ENCODE peak calls at places on chromosomes 6 and 20, in seven cellular contexts. One of them, this sample, is unnamed.

GRCh38 chr6:35449287-35449881 is 2.8 kb upstream of the FANCE start:
- DNase-seq in WTC11: no peak
- DNase-seq in RWPE1: peak
- DNase-seq in GM20000: peak
- DNase-seq in heart left ventricle: no peak
- DNase-seq in nephron progenitor cell: peak
- DNase-seq in neural crest cell: no peak
- DNase-seq in this sample: peak

GRCh38 chr6:165819394-165819793 is 156.4 kb upstream of the PDE10A start:
- DNase-seq in WTC11: peak
- DNase-seq in RWPE1: no peak
- DNase-seq in GM20000: no peak
- DNase-seq in heart left ventricle: no peak
- DNase-seq in nephron progenitor cell: peak
- DNase-seq in neural crest cell: no peak
- DNase-seq in this sample: no peak

GRCh38 chr20:16816192-16816591 is 68.0 kb downstream of the OTOR start:
- DNase-seq in WTC11: peak
- DNase-seq in RWPE1: no peak
- DNase-seq in GM20000: no peak
- DNase-seq in heart left ventricle: no peak
- DNase-seq in nephron progenitor cell: no peak
- DNase-seq in neural crest cell: no peak
- DNase-seq in this sample: no peak

GRCh38 chr6:2714359-2714895 is 36.3 kb downstream of the MYLK4 start:
- DNase-seq in WTC11: no peak
- DNase-seq in RWPE1: peak
- DNase-seq in GM20000: no peak
- DNase-seq in heart left ventricle: no peak
- DNase-seq in nephron progenitor cell: no peak
- DNase-seq in neural crest cell: no peak
- DNase-seq in this sample: peak

GRCh38 chr6:26420607-26421235 is 18.6 kb downstream of the BTN3A1 start:
- DNase-seq in WTC11: peak
- DNase-seq in RWPE1: peak
- DNase-seq in GM20000: peak
- DNase-seq in heart left ventricle: no peak
- DNase-seq in nephron progenitor cell: peak
- DNase-seq in neural crest cell: peak
- DNase-seq in this sample: peak

GRCh38 chr6:86477510-86478166 is 459.7 kb upstream of the HTR1E start:
- DNase-seq in WTC11: peak
- DNase-seq in RWPE1: no peak
- DNase-seq in GM20000: no peak
- DNase-seq in heart left ventricle: no peak
- DNase-seq in nephron progenitor cell: peak
- DNase-seq in neural crest cell: no peak
- DNase-seq in this sample: no peak

GRCh38 chr6:71410681-71411080 is 122.1 kb downstream of the OGFRL1 start:
- DNase-seq in WTC11: no peak
- DNase-seq in RWPE1: no peak
- DNase-seq in GM20000: no peak
- DNase-seq in heart left ventricle: no peak
- DNase-seq in nephron progenitor cell: no peak
- DNase-seq in neural crest cell: no peak
- DNase-seq in this sample: no peak

GRCh38 chr6:150764638-150765456 is 100.7 kb upstream of the MTHFD1L start:
- DNase-seq in WTC11: no peak
- DNase-seq in RWPE1: no peak
- DNase-seq in GM20000: no peak
- DNase-seq in heart left ventricle: no peak
- DNase-seq in nephron progenitor cell: no peak
- DNase-seq in neural crest cell: no peak
- DNase-seq in this sample: no peak

GRCh38 chr6:121504227-121504626 is 68.8 kb downstream of the GJA1 start:
- DNase-seq in WTC11: no peak
- DNase-seq in RWPE1: peak
- DNase-seq in GM20000: no peak
- DNase-seq in heart left ventricle: no peak
- DNase-seq in nephron progenitor cell: no peak
- DNase-seq in neural crest cell: no peak
- DNase-seq in this sample: peak

GRCh38 chr20:35306931-35307517 is 14.8 kb upstream of the FAM83C start:
- DNase-seq in WTC11: peak
- DNase-seq in RWPE1: peak
- DNase-seq in GM20000: no peak
- DNase-seq in heart left ventricle: peak
- DNase-seq in nephron progenitor cell: peak
- DNase-seq in neural crest cell: peak
- DNase-seq in this sample: peak

GRCh38 chr6:158752613-158753012 is 66.6 kb downstream of the EZR start:
- DNase-seq in WTC11: no peak
- DNase-seq in RWPE1: no peak
- DNase-seq in GM20000: no peak
- DNase-seq in heart left ventricle: peak
- DNase-seq in nephron progenitor cell: no peak
- DNase-seq in neural crest cell: no peak
- DNase-seq in this sample: no peak

GRCh38 chr6:159110013-159110412 is 59.2 kb upstream of the FNDC1 start:
- DNase-seq in WTC11: peak
- DNase-seq in RWPE1: no peak
- DNase-seq in GM20000: no peak
- DNase-seq in heart left ventricle: no peak
- DNase-seq in nephron progenitor cell: peak
- DNase-seq in neural crest cell: peak
- DNase-seq in this sample: peak

GRCh38 chr20:63350196-63350595 is 11.0 kb downstream of the CHRNA4 start:
- DNase-seq in WTC11: no peak
- DNase-seq in RWPE1: no peak
- DNase-seq in GM20000: no peak
- DNase-seq in heart left ventricle: no peak
- DNase-seq in nephron progenitor cell: no peak
- DNase-seq in neural crest cell: no peak
- DNase-seq in this sample: no peak

GRCh38 chr20:14853079-14853478 is 515.7 kb upstream of the FLRT3 start:
- DNase-seq in WTC11: no peak
- DNase-seq in RWPE1: no peak
- DNase-seq in GM20000: no peak
- DNase-seq in heart left ventricle: no peak
- DNase-seq in nephron progenitor cell: no peak
- DNase-seq in neural crest cell: no peak
- DNase-seq in this sample: no peak

DNA sequence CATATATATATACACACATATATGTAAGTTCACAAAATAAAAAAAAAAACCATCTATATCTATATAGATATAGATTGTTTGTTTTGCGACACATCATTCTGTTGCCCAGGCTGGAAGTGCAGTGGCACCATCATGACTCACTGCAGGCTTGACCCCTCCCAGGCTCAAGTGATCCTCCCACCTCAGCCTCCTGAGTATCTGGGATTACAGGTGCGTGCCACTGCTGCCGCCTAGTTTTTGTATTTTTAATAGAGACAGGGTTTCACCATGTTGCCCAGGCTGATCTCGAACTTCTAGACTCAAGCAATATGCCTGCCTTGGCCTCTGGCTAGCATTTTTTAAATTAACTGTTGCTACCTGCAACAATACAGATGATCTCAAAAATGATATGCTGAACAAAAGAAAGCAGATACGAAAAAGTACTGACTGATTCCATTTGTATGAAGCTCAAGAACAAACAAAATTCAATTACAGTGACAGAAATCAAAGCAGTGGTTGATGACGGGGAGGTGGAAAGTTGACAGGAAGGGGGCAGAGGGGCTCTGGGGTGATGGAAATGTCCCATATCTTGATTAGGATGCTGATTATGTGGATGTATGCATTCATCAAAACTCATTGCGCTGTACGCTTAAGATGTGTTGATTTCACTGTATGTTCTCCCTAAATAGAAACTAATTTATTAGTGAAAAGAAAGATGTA is 49.6 kb downstream of the ATXN1 start:
- DNase-seq in WTC11: no peak
- DNase-seq in RWPE1: no peak
- DNase-seq in GM20000: no peak
- DNase-seq in heart left ventricle: no peak
- DNase-seq in nephron progenitor cell: no peak
- DNase-seq in neural crest cell: no peak
- DNase-seq in this sample: no peak
- TF ChIP-seq CTCF in WTC11: no peak
- TF ChIP-seq CTCF in RWPE1: no peak
- TF ChIP-seq CTCF in GM20000: no peak
- TF ChIP-seq CTCF in heart left ventricle: no peak
- TF ChIP-seq CTCF in nephron progenitor cell: no peak
- TF ChIP-seq CTCF in neural crest cell: no peak
- TF ChIP-seq CTCF in this sample: no peak

GRCh38 chr6:49969588-49969987 is at the start of gene DEFB113:
- DNase-seq in WTC11: no peak
- DNase-seq in RWPE1: no peak
- DNase-seq in GM20000: no peak
- DNase-seq in heart left ventricle: no peak
- DNase-seq in nephron progenitor cell: no peak
- DNase-seq in neural crest cell: no peak
- DNase-seq in this sample: no peak

GRCh38 chr6:49966334-49966733 is 2.4 kb upstream of the DEFB114 start:
- DNase-seq in WTC11: no peak
- DNase-seq in RWPE1: no peak
- DNase-seq in GM20000: no peak
- DNase-seq in heart left ventricle: no peak
- DNase-seq in nephron progenitor cell: no peak
- DNase-seq in neural crest cell: no peak
- DNase-seq in this sample: no peak

GRCh38 chr6:49966823-49967222 is 2.6 kb downstream of the DEFB113 start:
- DNase-seq in WTC11: no peak
- DNase-seq in RWPE1: no peak
- DNase-seq in GM20000: no peak
- DNase-seq in heart left ventricle: no peak
- DNase-seq in nephron progenitor cell: no peak
- DNase-seq in neural crest cell: no peak
- DNase-seq in this sample: no peak

GRCh38 chr6:49958180-49958579 is 5.8 kb downstream of the DEFB114 start:
- DNase-seq in WTC11: no peak
- DNase-seq in RWPE1: no peak
- DNase-seq in GM20000: no peak
- DNase-seq in heart left ventricle: no peak
- DNase-seq in nephron progenitor cell: no peak
- DNase-seq in neural crest cell: no peak
- DNase-seq in this sample: no peak

GRCh38 chr6:49964064-49964463 is at the start of gene DEFB114:
- DNase-seq in WTC11: no peak
- DNase-seq in RWPE1: no peak
- DNase-seq in GM20000: no peak
- DNase-seq in heart left ventricle: no peak
- DNase-seq in nephron progenitor cell: no peak
- DNase-seq in neural crest cell: no peak
- DNase-seq in this sample: no peak
- TF ChIP-seq CTCF in WTC11: no peak
- TF ChIP-seq CTCF in RWPE1: no peak
- TF ChIP-seq CTCF in GM20000: no peak
- TF ChIP-seq CTCF in heart left ventricle: no peak
- TF ChIP-seq CTCF in nephron progenitor cell: no peak
- TF ChIP-seq CTCF in neural crest cell: no peak
- TF ChIP-seq CTCF in this sample: no peak

GRCh38 chr6:70241031-70241430 is 61.9 kb downstream of the COL9A1 start:
- DNase-seq in WTC11: no peak
- DNase-seq in RWPE1: no peak
- DNase-seq in GM20000: no peak
- DNase-seq in heart left ventricle: no peak
- DNase-seq in nephron progenitor cell: no peak
- DNase-seq in neural crest cell: no peak
- DNase-seq in this sample: no peak

GRCh38 chr6:70246118-70246517 is 56.8 kb downstream of the COL9A1 start:
- DNase-seq in WTC11: no peak
- DNase-seq in RWPE1: no peak
- DNase-seq in GM20000: no peak
- DNase-seq in heart left ventricle: no peak
- DNase-seq in nephron progenitor cell: no peak
- DNase-seq in neural crest cell: no peak
- DNase-seq in this sample: no peak

GRCh38 chr6:70236304-70236703 is 66.6 kb downstream of the COL9A1 start:
- DNase-seq in WTC11: no peak
- DNase-seq in RWPE1: no peak
- DNase-seq in GM20000: no peak
- DNase-seq in heart left ventricle: no peak
- DNase-seq in nephron progenitor cell: no peak
- DNase-seq in neural crest cell: no peak
- DNase-seq in this sample: no peak

DNA sequence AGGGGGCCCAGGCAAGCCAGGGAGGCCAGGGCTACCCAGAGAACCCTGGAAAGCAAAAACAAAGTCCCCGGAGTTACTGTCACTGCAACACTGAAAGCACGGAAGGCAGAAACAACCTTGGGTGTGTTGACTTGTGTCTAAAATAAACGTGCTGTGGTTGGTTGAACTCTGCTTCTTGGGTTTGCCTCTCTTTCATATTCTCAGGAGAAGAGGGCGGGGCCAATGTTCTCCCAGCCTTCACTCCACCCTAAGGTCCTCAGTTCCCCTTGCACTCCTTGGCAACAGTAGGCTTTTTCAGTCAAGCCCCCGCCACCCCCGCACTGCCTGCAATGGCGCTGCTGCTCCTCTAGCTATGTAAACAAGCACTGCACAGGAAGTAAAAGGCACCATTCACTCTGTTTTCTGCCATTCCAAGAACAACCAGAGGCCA is 60.9 kb downstream of the COL9A1 start:
- DNase-seq in WTC11: no peak
- DNase-seq in RWPE1: no peak
- DNase-seq in GM20000: no peak
- DNase-seq in heart left ventricle: no peak
- DNase-seq in nephron progenitor cell: no peak
- DNase-seq in neural crest cell: no peak
- DNase-seq in this sample: no peak
- TF ChIP-seq CTCF in WTC11: no peak
- TF ChIP-seq CTCF in RWPE1: no peak
- TF ChIP-seq CTCF in GM20000: no peak
- TF ChIP-seq CTCF in heart left ventricle: no peak
- TF ChIP-seq CTCF in nephron progenitor cell: no peak
- TF ChIP-seq CTCF in neural crest cell: no peak
- TF ChIP-seq CTCF in this sample: no peak

DNA sequence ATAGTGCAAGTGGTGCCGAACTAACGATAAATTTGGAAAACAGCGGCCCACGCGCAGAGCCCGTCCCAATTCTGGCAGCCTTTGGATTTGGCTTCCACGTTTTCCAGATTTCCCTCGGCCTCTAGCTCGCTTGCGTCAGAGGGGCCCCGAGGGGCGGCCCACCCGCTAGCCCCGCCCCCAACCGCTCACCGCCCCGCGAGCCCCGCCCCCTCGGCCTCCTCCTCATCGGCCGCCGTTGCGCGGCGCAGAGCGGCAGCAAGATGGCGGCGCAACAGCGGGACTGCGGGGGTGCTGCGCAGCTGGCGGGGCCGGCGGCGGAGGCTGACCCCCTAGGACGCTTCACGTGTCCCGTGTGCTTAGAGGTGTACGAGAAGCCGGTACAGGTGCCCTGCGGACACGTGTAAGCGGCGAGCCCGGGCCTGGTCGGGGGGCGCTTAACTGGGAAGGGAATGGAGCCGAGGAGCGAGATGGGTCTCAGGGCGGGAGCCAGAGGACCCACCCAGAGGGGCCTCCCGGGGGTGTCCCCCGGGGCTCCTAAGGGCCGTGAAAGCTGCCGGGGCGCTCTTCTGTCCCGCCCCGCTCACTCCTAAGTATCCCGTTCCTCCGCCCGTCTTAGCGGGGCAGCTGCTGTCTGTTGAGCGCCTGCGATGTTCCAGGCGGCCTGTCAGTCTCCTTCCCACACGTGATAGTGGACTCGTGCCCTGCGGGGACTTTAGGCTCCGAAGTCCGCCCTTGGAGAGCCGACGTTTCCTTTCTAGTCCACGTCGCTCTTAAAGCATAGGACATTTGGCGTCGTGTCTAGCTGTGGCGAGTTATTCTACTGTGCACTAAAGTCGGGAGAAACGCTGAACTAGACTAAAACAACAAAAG is at the start of gene RNF114:
- DNase-seq in WTC11: peak
- DNase-seq in RWPE1: peak
- DNase-seq in GM20000: peak
- DNase-seq in heart left ventricle: peak
- DNase-seq in nephron progenitor cell: peak
- DNase-seq in neural crest cell: peak
- DNase-seq in this sample: peak
- TF ChIP-seq CTCF in WTC11: no peak
- TF ChIP-seq CTCF in RWPE1: no peak
- TF ChIP-seq CTCF in GM20000: no peak
- TF ChIP-seq CTCF in heart left ventricle: no peak
- TF ChIP-seq CTCF in nephron progenitor cell: no peak
- TF ChIP-seq CTCF in neural crest cell: no peak
- TF ChIP-seq CTCF in this sample: peak